ENCODE peak calls at places on chromosomes 6 and 20, in six cellular contexts. F is MCF 10A, M is pancreas, T is osteoblast, W is A549, B is lower lobe of right lung. H is an unnamed sample.

GRCh38 chr6:146814148-146814750 is 215.5 kb downstream of the ADGB start:
- DNase-seq in W (no peak), T (peak; percentile 6), B (no peak), M (no peak), F (no peak), H (no peak)

GRCh38 chr6:134230087-134230717 is 87.7 kb downstream of the SGK1 start:
- DNase-seq in T (no peak), W (no peak), F (no peak), B (peak; percentile 68), M (no peak), H (peak; percentile 55)

GRCh38 chr20:3434232-3434631 is 26.8 kb upstream of the DNAAF9 start:
- DNase-seq in M (no peak), F (no peak), B (no peak), W (no peak), T (no peak), H (no peak)

GRCh38 chr6:6588064-6588923 is at the start of gene LY86:
- DNase-seq in W (no peak), M (no peak), T (no peak), B (no peak), F (no peak), H (no peak)

GRCh38 chr6:159203304-159204005 is 34.3 kb downstream of the FNDC1 start:
- DNase-seq in M (no peak), B (no peak), F (peak; percentile 75), T (peak; percentile 83), W (no peak), H (peak; percentile 51)

GRCh38 chr20:63260943-63261807 is 6.9 kb upstream of the NKAIN4 start:
- DNase-seq in B (no peak), W (no peak), F (no peak), T (no peak), M (no peak), H (no peak)

GRCh38 chr20:56940466-56940865 is 311.4 kb downstream of the TFAP2C start:
- DNase-seq in M (no peak), T (no peak), F (no peak), B (no peak), W (no peak), H (no peak)

GRCh38 chr20:37310951-37311350 is 21.5 kb downstream of the MANBAL start:
- DNase-seq in W (no peak), M (no peak), B (no peak), T (no peak), F (no peak), H (no peak)

GRCh38 chr6:158847786-158848185 is 28.6 kb upstream of the EZR start:
- DNase-seq in W (no peak), F (peak; percentile 31), B (no peak), T (no peak), M (no peak), H (no peak)

GRCh38 chr6:14717307-14717706 is 528.6 kb upstream of the JARID2 start:
- DNase-seq in F (no peak), T (no peak), M (no peak), B (no peak), W (no peak), H (no peak)

GRCh38 chr20:8116067-8116811 is 15.8 kb upstream of the PLCB1 start:
- DNase-seq in M (no peak), F (no peak), T (peak; percentile 73), W (no peak), B (no peak), H (no peak)

GRCh38 chr6:98877250-98877649 is 42.9 kb downstream of the POU3F2 start:
- DNase-seq in B (no peak), F (no peak), T (no peak), W (no peak), M (no peak), H (no peak)

GRCh38 chr20:59683181-59683580 is 78.8 kb downstream of the PHACTR3 start:
- DNase-seq in B (no peak), T (no peak), M (no peak), F (no peak), W (no peak), H (no peak)

GRCh38 chr20:53664121-53664520 is 70.5 kb upstream of the ZNF217 start:
- DNase-seq in F (peak; percentile 39), B (no peak), W (no peak), M (no peak), T (no peak), H (no peak)

GRCh38 chr20:43914286-43914685 is 366 bp upstream of the TOX2 start:
- DNase-seq in F (no peak), T (no peak), W (no peak), B (no peak), M (no peak), H (no peak)

GRCh38 chr6:107652526-107653182 is 162.7 kb downstream of the SOBP start:
- DNase-seq in B (no peak), T (no peak), M (no peak), W (no peak), F (peak; percentile 45), H (peak; percentile 67)

GRCh38 chr6:80454197-80454596 is 347.7 kb downstream of the BCKDHB start:
- DNase-seq in W (no peak), B (no peak), M (no peak), T (peak; percentile 84), F (peak; percentile 77), H (no peak)

GRCh38 chr6:114327074-114327473 is 15.7 kb downstream of the HS3ST5 start:
- DNase-seq in F (no peak), T (no peak), B (no peak), W (no peak), M (no peak), H (no peak)
- TF ChIP-seq CTCF in F (no peak), T (no peak), B (no peak), W (no peak), M (no peak), H (no peak)

DNA sequence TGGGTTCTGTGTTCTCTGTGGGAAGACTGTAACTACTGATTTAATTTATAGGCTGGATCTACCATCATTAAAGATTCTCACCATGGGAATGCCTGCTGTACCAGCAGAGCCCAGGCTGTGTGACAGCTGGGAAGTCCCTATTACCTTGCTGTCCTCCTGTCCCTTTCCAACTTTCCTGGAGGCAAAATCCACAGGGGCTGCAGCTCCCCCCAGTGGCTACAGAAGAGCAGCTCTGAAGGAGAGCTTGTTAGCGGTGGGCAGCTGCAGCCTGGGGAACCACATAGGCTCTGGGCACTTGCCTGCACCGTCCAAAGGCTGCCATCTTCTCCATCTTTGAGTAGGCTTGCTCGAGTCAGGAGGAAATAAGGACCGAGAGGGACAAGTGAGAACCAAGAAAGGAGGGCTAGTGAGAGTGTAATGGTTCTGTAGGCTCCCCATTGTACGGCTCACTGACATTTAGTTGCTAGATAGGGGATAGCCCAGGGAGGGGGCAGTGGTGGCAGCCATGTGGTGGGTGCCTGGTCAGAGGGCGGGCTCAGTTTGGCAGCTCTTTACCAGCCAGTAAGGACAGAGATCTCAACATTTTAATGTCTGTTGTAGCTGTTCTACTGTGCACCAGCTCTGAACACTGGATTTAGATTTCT is 155.1 kb upstream of the MLIP start:
- DNase-seq in T (no peak), W (peak; percentile 74), B (peak; percentile 67), M (peak; percentile 73), F (peak; percentile 70), H (peak; percentile 49)
- TF ChIP-seq CTCF in T (peak; percentile 77), W (peak; percentile 61), B (peak; percentile 72), M (no peak), F (peak; percentile 67), H (peak; percentile 54)

GRCh38 chr6:96022225-96022624 is 6.5 kb downstream of the FUT9 start:
- DNase-seq in W (no peak), M (no peak), F (peak; percentile 5), B (no peak), T (no peak), H (no peak)
- TF ChIP-seq CTCF in W (no peak), M (no peak), F (no peak), B (no peak), T (no peak), H (no peak)

GRCh38 chr20:50224553-50225255 is 34.1 kb downstream of the CEBPB start:
- DNase-seq in B (peak; percentile 86), F (peak; percentile 33), W (no peak), M (no peak), T (peak; percentile 97), H (peak; percentile 86)
- TF ChIP-seq CTCF in B (peak; percentile 40), F (no peak), W (no peak), M (no peak), T (peak; percentile 25), H (peak; percentile 14)

GRCh38 chr6:21337263-21337662 is 256.3 kb upstream of the SOX4 start:
- DNase-seq in M (no peak), T (no peak), W (no peak), F (no peak), B (no peak), H (no peak)

GRCh38 chr6:21333715-21334114 is 259.8 kb upstream of the SOX4 start:
- DNase-seq in M (no peak), B (no peak), W (no peak), F (no peak), T (no peak), H (no peak)

GRCh38 chr6:21327326-21328140 is 266.0 kb upstream of the SOX4 start:
- DNase-seq in W (no peak), M (no peak), F (no peak), T (no peak), B (no peak), H (no peak)

GRCh38 chr6:21331221-21331620 is 262.3 kb upstream of the SOX4 start:
- DNase-seq in T (no peak), M (peak; percentile 14), F (no peak), W (no peak), B (no peak), H (no peak)

DNA sequence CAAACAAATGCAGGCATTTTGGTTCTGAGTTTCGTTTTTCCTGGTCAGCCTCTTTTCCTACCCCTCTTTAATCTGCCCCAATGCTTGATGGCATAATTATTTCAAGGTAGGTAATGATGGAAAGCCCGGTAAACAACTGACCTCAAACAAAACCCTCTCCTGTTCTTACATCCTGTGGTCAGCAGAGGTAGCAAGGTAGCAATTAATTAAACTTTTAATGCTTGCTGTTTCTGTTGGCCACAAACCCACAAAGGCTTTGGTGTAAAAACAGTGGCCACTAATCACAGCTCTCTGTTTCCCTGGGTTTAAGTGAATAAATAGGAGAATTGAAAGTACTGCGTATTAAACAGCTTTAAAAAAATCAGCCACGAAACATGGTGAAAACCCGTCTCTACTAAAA is 261.5 kb upstream of the SOX4 start:
- DNase-seq in B (no peak), F (no peak), W (no peak), T (peak; percentile 46), M (no peak), H (no peak)
- TF ChIP-seq CTCF in B (no peak), F (no peak), W (no peak), T (no peak), M (no peak), H (no peak)

H was measured in psoas muscle.